ENCODE peak calls at places on chromosomes 13 and 19, in four cellular contexts. I is A549, C is transverse colon, E is NB4. U is an unnamed sample.

GRCh38 chr13:93225610-93226009 is 997 bp upstream of the GPC6 start:
- DNase-seq in I (no peak), C (no peak), E (no peak), U (no peak)

GRCh38 chr13:30713133-30713532 is 22.2 kb upstream of the ALOX5AP start:
- DNase-seq in I (no peak), C (peak), E (peak), U (peak)

GRCh38 chr13:56886398-56886797 is 254.3 kb upstream of the PRR20A start:
- DNase-seq in I (no peak), C (no peak), E (no peak), U (no peak)

GRCh38 chr13:87376081-87376480 is 295.1 kb upstream of the SLITRK5 start:
- DNase-seq in I (no peak), C (no peak), E (no peak), U (no peak)

GRCh38 chr19:58203814-58204475 is 21.1 kb downstream of the ZNF274 start:
- DNase-seq in I (no peak), C (no peak), E (no peak), U (no peak)

GRCh38 chr13:91767681-91768080 is 369.3 kb downstream of the GPC5 start:
- DNase-seq in I (no peak), C (no peak), E (no peak), U (no peak)

GRCh38 chr19:57903298-57904174 is 12.9 kb downstream of the ZNF417 start:
- DNase-seq in I (peak), C (no peak), E (peak), U (no peak)

GRCh38 chr13:47135800-47136658 is 239.2 kb upstream of the HTR2A start:
- DNase-seq in I (no peak), C (no peak), E (no peak), U (no peak)

GRCh38 chr13:99847318-99847750 is 124.2 kb downstream of the ZIC5 start:
- DNase-seq in I (no peak), C (no peak), E (no peak), U (no peak)

GRCh38 chr19:10643968-10644290 is 10.2 kb upstream of the ILF3 start:
- DNase-seq in I (no peak), C (no peak), E (no peak), U (no peak)

GRCh38 chr19:48512504-48513288 is 1.1 kb upstream of the LMTK3 start:
- DNase-seq in I (no peak), C (no peak), E (peak), U (no peak)

GRCh38 chr13:110360598-110360997 is 53.5 kb downstream of the COL4A2 start:
- DNase-seq in I (no peak), C (no peak), E (no peak), U (no peak)

GRCh38 chr19:47778954-47779351 is 450 bp downstream of the SELENOW start:
- DNase-seq in I (no peak), C (peak), E (no peak), U (peak)

GRCh38 chr19:3116621-3117020 is 19.2 kb upstream of the GNA15 start:
- DNase-seq in I (no peak), C (no peak), E (no peak), U (no peak)

GRCh38 chr13:63208811-63209210 is 1793.2 kb upstream of the PCDH20 start:
- DNase-seq in I (no peak), C (no peak), E (no peak), U (no peak)

GRCh38 chr19:18100710-18101109 is 3.1 kb downstream of the MAST3 start:
- DNase-seq in I (no peak), C (no peak), E (no peak), U (no peak)

GRCh38 chr13:52638929-52639328 is 3.3 kb upstream of the HNRNPA1L2 start:
- DNase-seq in I (no peak), C (no peak), E (no peak), U (no peak)

GRCh38 chr13:75993823-75994222 is 357.7 kb downstream of the LMO7 start:
- DNase-seq in I (no peak), C (no peak), E (peak), U (no peak)

GRCh38 chr19:38932425-38933179 is 1.9 kb downstream of the MRPS12 start:
- DNase-seq in I (peak), C (no peak), E (peak), U (no peak)

GRCh38 chr19:50505856-50506611 is 5.0 kb downstream of the JOSD2 start:
- DNase-seq in I (no peak), C (no peak), E (no peak), U (no peak)

GRCh38 chr19:18049390-18049789 is 37.3 kb downstream of the IL12RB1 start:
- DNase-seq in I (no peak), C (peak), E (no peak), U (peak)

GRCh38 chr13:106594986-106595385 is 27.0 kb upstream of the ARGLU1 start:
- DNase-seq in I (no peak), C (no peak), E (no peak), U (no peak)

GRCh38 chr19:6198896-6199239 is 63.4 kb downstream of the ACSBG2 start:
- DNase-seq in I (no peak), C (no peak), E (peak), U (no peak)

GRCh38 chr13:26406791-26407190 is 150.7 kb upstream of the WASF3 start:
- DNase-seq in I (no peak), C (no peak), E (no peak), U (no peak)

GRCh38 chr19:14450168-14450874 is 17.2 kb downstream of the PKN1 start:
- DNase-seq in I (peak), C (no peak), E (peak), U (no peak)

GRCh38 chr19:2166741-2167738 is 3.3 kb downstream of the DOT1L start:
- DNase-seq in I (no peak), C (peak), E (no peak), U (peak)

GRCh38 chr19:6233827-6234511 is 45.8 kb downstream of the MLLT1 start:
- DNase-seq in I (no peak), C (no peak), E (peak), U (peak)

GRCh38 chr13:37811441-37811840 is 58.1 kb downstream of the TRPC4 start:
- DNase-seq in I (no peak), C (no peak), E (no peak), U (no peak)

GRCh38 chr19:19280561-19280960 is 7.5 kb upstream of the TM6SF2 start:
- DNase-seq in I (no peak), C (no peak), E (no peak), U (no peak)

GRCh38 chr19:4267101-4267900 is 11.8 kb upstream of the SHD start:
- DNase-seq in I (peak), C (peak), E (peak), U (peak)

GRCh38 chr19:33093420-33094210 is 12.6 kb downstream of the GPATCH1 start:
- DNase-seq in I (no peak), C (no peak), E (no peak), U (no peak)

GRCh38 chr19:389246-389934 is 19.6 kb downstream of the C2CD4C start:
- DNase-seq in I (no peak), C (no peak), E (no peak), U (no peak)

DNA sequence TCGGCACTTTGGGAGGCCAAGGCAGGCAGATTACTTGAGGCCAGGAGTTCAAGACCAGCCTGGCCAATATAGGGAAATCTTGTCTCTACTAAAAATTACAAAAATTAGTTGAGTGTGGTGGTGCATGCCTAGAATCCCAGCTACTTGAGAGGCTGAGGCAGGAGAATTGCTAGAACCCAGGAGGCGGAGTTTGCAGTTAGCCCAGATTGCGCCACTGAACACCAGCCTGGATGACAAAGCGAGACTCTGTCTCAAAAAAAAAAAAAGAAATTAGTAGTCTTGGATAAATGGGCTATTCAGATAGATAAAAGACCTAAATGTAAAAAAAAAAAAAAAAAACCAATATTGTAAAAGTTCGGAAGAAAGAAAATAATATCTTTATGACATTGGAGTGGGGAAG is 26.8 kb upstream of the RNASEH2B start:
- DNase-seq in I (no peak), C (no peak), E (peak), U (no peak)
- H3K4me3 ChIP-seq in I (no peak), C (no peak), E (no peak), U (no peak)

GRCh38 chr13:48533986-48534600 is 1.2 kb upstream of the RCBTB2 start:
- DNase-seq in I (no peak), C (no peak), E (peak), U (no peak)
- H3K4me3 ChIP-seq in I (no peak), C (no peak), E (no peak), U (no peak)

DNA sequence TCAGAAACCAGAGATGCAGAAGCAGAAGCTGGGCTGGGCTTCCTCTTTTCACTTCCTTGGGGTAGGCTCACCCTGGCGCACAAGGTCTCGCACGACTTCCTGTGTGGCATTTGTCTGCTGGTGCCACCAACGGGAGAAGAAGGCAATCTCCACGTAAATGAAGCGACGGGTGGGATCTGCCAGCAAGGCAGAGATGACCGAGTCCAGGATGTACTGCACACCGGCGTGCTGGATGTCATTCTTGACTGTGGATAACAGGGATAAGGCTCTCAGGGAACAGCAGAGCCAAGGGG is 1.3 kb downstream of the MAN2B1 start:
- DNase-seq in I (no peak), C (peak), E (peak), U (peak)
- H3K4me3 ChIP-seq in I (no peak), C (no peak), E (peak), U (no peak)

GRCh38 chr19:45150731-45151725 is 9.8 kb downstream of the NKPD1 start:
- DNase-seq in I (no peak), C (no peak), E (peak), U (no peak)

GRCh38 chr19:45152504-45153338 is 8.1 kb downstream of the NKPD1 start:
- DNase-seq in I (no peak), C (peak), E (no peak), U (no peak)

GRCh38 chr19:45154064-45154827 is 6.5 kb downstream of the NKPD1 start:
- DNase-seq in I (no peak), C (no peak), E (peak), U (no peak)

GRCh38 chr19:45151821-45152503 is 8.8 kb downstream of the NKPD1 start:
- DNase-seq in I (no peak), C (no peak), E (no peak), U (no peak)

DNA sequence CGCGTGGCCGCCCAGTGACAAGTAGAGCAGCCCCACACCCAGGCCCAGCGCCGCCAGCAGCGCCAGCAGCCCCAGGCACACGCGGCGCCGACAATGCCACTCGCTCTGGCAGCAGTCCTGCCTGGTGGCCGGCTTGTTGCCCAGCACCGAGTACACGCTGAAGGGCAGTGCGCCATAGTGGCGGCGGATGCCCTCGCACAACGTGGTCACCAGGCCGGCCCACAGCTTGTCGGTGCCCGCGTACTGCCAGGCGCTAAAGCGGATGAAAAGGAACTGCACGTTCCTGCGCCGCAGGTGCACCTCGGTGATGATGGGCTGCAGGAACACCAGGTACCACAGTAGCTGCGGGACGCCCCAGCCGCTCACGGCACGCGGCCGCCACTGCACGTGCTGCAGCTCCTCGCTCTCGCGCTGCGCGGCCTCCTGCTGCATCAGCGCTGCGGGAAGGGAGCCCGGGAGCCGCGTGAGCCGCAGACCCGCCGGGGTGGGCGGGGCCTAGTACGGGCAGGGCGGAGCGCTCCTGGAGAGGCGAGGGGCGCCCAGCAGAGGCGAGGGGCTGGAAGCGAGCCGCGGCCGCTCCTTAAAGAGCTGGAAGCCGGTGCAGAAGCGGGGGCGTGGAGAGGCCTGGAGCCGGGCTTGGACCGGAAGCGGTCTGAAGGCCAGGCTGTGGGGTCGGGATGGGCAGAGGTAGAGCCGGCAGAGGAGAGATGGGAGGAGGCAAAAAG is 7.3 kb downstream of the NKPD1 start:
- DNase-seq in I (no peak), C (peak), E (peak), U (no peak)
- H3K4me3 ChIP-seq in I (no peak), C (no peak), E (no peak), U (no peak)

GRCh38 chr19:55486971-55487883 is 1.0 kb upstream of the SSC5D start:
- DNase-seq in I (peak), C (peak), E (peak), U (no peak)
- H3K4me3 ChIP-seq in I (peak), C (no peak), E (no peak), U (no peak)